ENCODE peak calls at places on chromosome 14, in seven cellular contexts. M is IMR-90, H is H1, J is A549, U is WTC11, L is K562, K is HepG2. A is an unnamed sample.

GRCh38 chr14:74220991-74221390 is 18.3 kb upstream of the VSX2 start:
- DNase-seq in M (no peak), H (no peak), J (no peak), U (no peak), L (no peak), K (no peak), A (no peak)

GRCh38 chr14:60197629-60198318 is 32.6 kb upstream of the DHRS7 start:
- DNase-seq in M (no peak), H (no peak), J (no peak), U (no peak), L (no peak), K (no peak), A (no peak)

GRCh38 chr14:68208218-68208617 is 388.6 kb downstream of the RAD51B start:
- DNase-seq in M (no peak), H (no peak), J (no peak), U (no peak), L (no peak), K (no peak), A (no peak)

GRCh38 chr14:98606816-98607215 is 665.2 kb downstream of the BCL11B start:
- DNase-seq in M (no peak), H (no peak), J (no peak), U (no peak), L (no peak), K (no peak), A (no peak)

GRCh38 chr14:84065811-84066210 is 1464.1 kb upstream of the FLRT2 start:
- DNase-seq in M (no peak), H (no peak), J (no peak), U (no peak), L (no peak), K (no peak), A (no peak)

GRCh38 chr14:50954811-50955372 is 10.6 kb upstream of the PYGL start:
- DNase-seq in M (peak; percentile 79), H (no peak), J (peak; percentile 79), U (no peak), L (no peak), K (peak; percentile 33), A (no peak)

GRCh38 chr14:98798099-98798498 is 473.9 kb downstream of the BCL11B start:
- DNase-seq in M (no peak), H (no peak), J (no peak), U (no peak), L (no peak), K (no peak), A (no peak)

GRCh38 chr14:106490442-106490841 is 964.1 kb downstream of the TMEM121 start:
- DNase-seq in M (no peak), H (no peak), J (no peak), U (no peak), L (no peak), K (no peak), A (no peak)

GRCh38 chr14:61608245-61609142 is 86.8 kb upstream of the HIF1A start:
- DNase-seq in M (peak; percentile 52), H (no peak), J (no peak), U (no peak), L (no peak), K (peak; percentile 71), A (no peak)

GRCh38 chr14:43735926-43736325 is 771.2 kb downstream of the FSCB start:
- DNase-seq in M (no peak), H (no peak), J (no peak), U (no peak), L (no peak), K (no peak), A (no peak)

GRCh38 chr14:49687942-49688700 is at the start of gene POLE2:
- DNase-seq in M (peak; percentile 47), H (peak; percentile 92), J (peak; percentile 84), U (peak; percentile 87), L (peak; percentile 73), K (peak; percentile 55), A (no peak)

GRCh38 chr14:95346820-95347219 is 27.1 kb upstream of the CLMN start:
- DNase-seq in M (no peak), H (no peak), J (no peak), U (no peak), L (no peak), K (no peak), A (no peak)

GRCh38 chr14:32622742-32623141 is 293.6 kb downstream of the AKAP6 start:
- DNase-seq in M (no peak), H (no peak), J (no peak), U (no peak), L (no peak), K (no peak), A (peak; percentile 5)
- TF ChIP-seq USF2 in M (no peak), H (no peak), J (no peak), U (no peak), L (no peak), K (no peak), A (no peak)

GRCh38 chr14:42228611-42229010 is 621.9 kb downstream of the LRFN5 start:
- DNase-seq in M (no peak), H (no peak), J (no peak), U (no peak), L (no peak), K (no peak), A (no peak)

GRCh38 chr14:42229976-42230375 is 623.3 kb downstream of the LRFN5 start:
- DNase-seq in M (no peak), H (no peak), J (no peak), U (no peak), L (no peak), K (no peak), A (no peak)

GRCh38 chr14:42222924-42223471 is 616.3 kb downstream of the LRFN5 start:
- DNase-seq in M (peak; percentile 83), H (no peak), J (peak; percentile 2), U (no peak), L (no peak), K (no peak), A (peak; percentile 67)

GRCh38 chr14:42229294-42229693 is 622.6 kb downstream of the LRFN5 start:
- DNase-seq in M (no peak), H (no peak), J (no peak), U (no peak), L (no peak), K (no peak), A (no peak)

GRCh38 chr14:42224053-42224888 is 617.6 kb downstream of the LRFN5 start:
- DNase-seq in M (peak; percentile 68), H (peak; percentile 86), J (peak; percentile 65), U (peak; percentile 85), L (peak; percentile 12), K (peak; percentile 60), A (peak; percentile 5)
- TF ChIP-seq USF2 in M (no peak), H (no peak), J (no peak), U (no peak), L (no peak), K (no peak), A (no peak)

GRCh38 chr14:53715390-53715730 is 241.3 kb downstream of the BMP4 start:
- DNase-seq in M (peak; percentile 28), H (no peak), J (peak; percentile 20), U (no peak), L (no peak), K (peak; percentile 77), A (no peak)
- TF ChIP-seq USF2 in M (no peak), H (no peak), J (no peak), U (no peak), L (no peak), K (no peak), A (no peak)

GRCh38 chr14:35412281-35413057 is 7.9 kb upstream of the NFKBIA start:
- DNase-seq in M (no peak), H (no peak), J (no peak), U (no peak), L (no peak), K (no peak), A (no peak)
- TF ChIP-seq USF2 in M (no peak), H (no peak), J (no peak), U (no peak), L (no peak), K (no peak), A (no peak)

GRCh38 chr14:55592426-55592825 is 12.4 kb downstream of the KTN1 start:
- DNase-seq in M (no peak), H (no peak), J (no peak), U (no peak), L (no peak), K (peak; percentile 82), A (no peak)
- TF ChIP-seq USF2 in M (no peak), H (no peak), J (no peak), U (no peak), L (no peak), K (no peak), A (no peak)

DNA sequence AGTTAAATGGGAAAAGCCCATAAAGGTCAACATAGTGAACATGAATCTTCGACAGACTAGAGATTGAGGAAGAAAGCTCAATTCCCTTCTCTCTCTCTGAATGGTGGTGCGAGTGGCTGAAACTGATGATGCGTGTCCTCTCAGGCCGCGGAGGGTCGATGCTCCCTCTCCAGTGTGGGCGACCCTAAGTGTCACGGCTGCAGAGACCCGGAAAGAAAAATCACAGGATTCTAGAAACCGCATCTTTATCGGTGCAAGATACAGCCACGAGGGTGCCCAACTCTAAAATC is 485 bp downstream of the RBM23 start:
- DNase-seq in M (no peak), H (no peak), J (no peak), U (peak; percentile 20), L (no peak), K (no peak), A (peak; percentile 17)
- TF ChIP-seq USF2 in M (no peak), H (no peak), J (no peak), U (no peak), L (no peak), K (no peak), A (no peak)

DNA sequence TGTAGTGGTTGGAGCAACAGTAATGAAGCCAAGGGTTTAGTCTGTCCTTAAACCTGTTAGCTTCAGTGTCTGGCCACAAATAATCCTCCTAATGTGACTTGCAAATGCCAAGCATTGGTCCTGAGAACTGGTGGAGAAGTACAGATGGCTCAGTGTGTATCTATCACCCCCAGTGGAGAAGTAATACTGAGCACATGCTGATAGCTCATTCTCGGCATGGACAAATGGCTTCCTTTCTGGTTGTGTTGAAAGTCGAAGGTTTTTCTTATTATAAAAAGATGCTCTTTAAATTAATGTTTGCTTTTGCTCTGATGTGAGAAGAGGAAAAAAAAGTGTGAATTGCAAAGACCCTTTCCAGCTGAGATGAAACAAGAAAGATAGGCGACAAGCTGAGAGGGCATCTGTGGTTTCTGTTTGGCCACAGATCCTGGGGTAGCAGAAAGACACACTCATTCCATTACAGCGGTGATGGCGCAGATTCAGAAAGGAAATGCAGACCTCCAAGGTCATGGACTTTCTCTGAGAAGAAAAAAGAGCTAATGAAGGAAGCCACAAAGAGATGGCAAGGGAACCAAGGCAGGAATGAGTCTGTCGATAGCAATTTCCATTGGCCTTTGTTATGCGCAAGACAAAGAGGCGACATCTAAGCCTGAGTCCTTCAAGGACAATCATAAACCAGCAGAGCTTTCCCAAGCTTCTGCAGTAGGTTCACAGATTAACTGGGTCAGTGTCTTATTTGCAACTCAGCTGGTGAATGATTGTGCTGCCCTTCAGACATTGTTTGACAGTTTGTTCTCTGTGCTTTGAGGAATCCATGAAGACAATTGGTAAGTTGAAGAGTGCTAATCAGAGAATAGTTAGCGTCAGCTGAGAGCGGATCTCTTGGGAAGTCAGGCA is 155.5 kb upstream of the RGS6 start:
- DNase-seq in M (peak; percentile 13), H (no peak), J (no peak), U (no peak), L (no peak), K (no peak), A (peak; percentile 25)
- TF ChIP-seq USF2 in M (no peak), H (no peak), J (no peak), U (no peak), L (no peak), K (no peak), A (no peak)